ENCODE peak calls at places on chromosomes 13 and 19, in nine cellular contexts. One of them, this sample, is unnamed.

GRCh38 chr13:113291997-113292862 is 4.8 kb upstream of the LAMP1 start:
- DNase-seq in body of pancreas: peak; percentile 38
- DNase-seq in stomach: no peak
- DNase-seq in neural crest cell: peak; percentile 23
- DNase-seq in breast epithelium: no peak
- DNase-seq in retinal pigment epithelial cell: no peak
- DNase-seq in astrocyte of the spinal cord: peak; percentile 6
- DNase-seq in uterus: no peak
- DNase-seq in ovary: no peak
- DNase-seq in this sample: no peak

GRCh38 chr19:6947745-6948144 is 60.4 kb downstream of the ADGRE1 start:
- DNase-seq in body of pancreas: no peak
- DNase-seq in stomach: no peak
- DNase-seq in neural crest cell: no peak
- DNase-seq in breast epithelium: no peak
- DNase-seq in retinal pigment epithelial cell: no peak
- DNase-seq in astrocyte of the spinal cord: no peak
- DNase-seq in uterus: no peak
- DNase-seq in ovary: no peak
- DNase-seq in this sample: no peak

GRCh38 chr19:39146091-39146490 is 20.5 kb downstream of the PAK4 start:
- DNase-seq in body of pancreas: no peak
- DNase-seq in stomach: no peak
- DNase-seq in neural crest cell: no peak
- DNase-seq in breast epithelium: no peak
- DNase-seq in retinal pigment epithelial cell: no peak
- DNase-seq in astrocyte of the spinal cord: no peak
- DNase-seq in uterus: no peak
- DNase-seq in ovary: no peak
- DNase-seq in this sample: no peak

GRCh38 chr13:52461265-52461664 is 6.0 kb downstream of the CKAP2 start:
- DNase-seq in body of pancreas: no peak
- DNase-seq in stomach: no peak
- DNase-seq in neural crest cell: no peak
- DNase-seq in breast epithelium: no peak
- DNase-seq in retinal pigment epithelial cell: no peak
- DNase-seq in astrocyte of the spinal cord: no peak
- DNase-seq in uterus: no peak
- DNase-seq in ovary: no peak
- DNase-seq in this sample: no peak

GRCh38 chr13:66578305-66578704 is 651.8 kb downstream of the PCDH9 start:
- DNase-seq in body of pancreas: no peak
- DNase-seq in stomach: no peak
- DNase-seq in neural crest cell: no peak
- DNase-seq in breast epithelium: no peak
- DNase-seq in retinal pigment epithelial cell: no peak
- DNase-seq in astrocyte of the spinal cord: peak; percentile 20
- DNase-seq in uterus: no peak
- DNase-seq in ovary: no peak
- DNase-seq in this sample: no peak

GRCh38 chr13:51723529-51723928 is 80.4 kb downstream of the DHRS12 start:
- DNase-seq in body of pancreas: no peak
- DNase-seq in stomach: no peak
- DNase-seq in neural crest cell: no peak
- DNase-seq in breast epithelium: no peak
- DNase-seq in retinal pigment epithelial cell: no peak
- DNase-seq in astrocyte of the spinal cord: no peak
- DNase-seq in uterus: no peak
- DNase-seq in ovary: no peak
- DNase-seq in this sample: no peak

GRCh38 chr19:23075031-23075733 is 41.6 kb upstream of the ZNF730 start:
- DNase-seq in body of pancreas: peak; percentile 28
- DNase-seq in stomach: no peak
- DNase-seq in neural crest cell: peak; percentile 76
- DNase-seq in breast epithelium: no peak
- DNase-seq in retinal pigment epithelial cell: peak; percentile 52
- DNase-seq in astrocyte of the spinal cord: peak; percentile 78
- DNase-seq in uterus: peak; percentile 39
- DNase-seq in ovary: peak; percentile 76
- DNase-seq in this sample: no peak

GRCh38 chr13:51729853-51730553 is 74.0 kb downstream of the DHRS12 start:
- DNase-seq in body of pancreas: peak; percentile 60
- DNase-seq in stomach: no peak
- DNase-seq in neural crest cell: no peak
- DNase-seq in breast epithelium: no peak
- DNase-seq in retinal pigment epithelial cell: no peak
- DNase-seq in astrocyte of the spinal cord: peak; percentile 92
- DNase-seq in uterus: peak; percentile 75
- DNase-seq in ovary: peak; percentile 52
- DNase-seq in this sample: no peak

GRCh38 chr13:107450931-107451330 is 764.4 kb downstream of the LIG4 start:
- DNase-seq in body of pancreas: no peak
- DNase-seq in stomach: no peak
- DNase-seq in neural crest cell: no peak
- DNase-seq in breast epithelium: no peak
- DNase-seq in retinal pigment epithelial cell: no peak
- DNase-seq in astrocyte of the spinal cord: peak; percentile 99
- DNase-seq in uterus: peak; percentile 26
- DNase-seq in ovary: peak; percentile 36
- DNase-seq in this sample: no peak

GRCh38 chr19:38592940-38593339 is 24.8 kb downstream of the MAP4K1 start:
- DNase-seq in body of pancreas: no peak
- DNase-seq in stomach: no peak
- DNase-seq in neural crest cell: no peak
- DNase-seq in breast epithelium: no peak
- DNase-seq in retinal pigment epithelial cell: no peak
- DNase-seq in astrocyte of the spinal cord: no peak
- DNase-seq in uterus: no peak
- DNase-seq in ovary: no peak
- DNase-seq in this sample: no peak

GRCh38 chr13:24087611-24088235 is 72.8 kb upstream of the SPATA13 start:
- DNase-seq in body of pancreas: peak; percentile 80
- DNase-seq in stomach: peak; percentile 87
- DNase-seq in neural crest cell: no peak
- DNase-seq in breast epithelium: no peak
- DNase-seq in retinal pigment epithelial cell: no peak
- DNase-seq in astrocyte of the spinal cord: no peak
- DNase-seq in uterus: peak; percentile 41
- DNase-seq in ovary: peak; percentile 59
- DNase-seq in this sample: no peak

GRCh38 chr19:2477732-2478191 is 1.8 kb downstream of the GADD45B start:
- DNase-seq in body of pancreas: no peak
- DNase-seq in stomach: no peak
- DNase-seq in neural crest cell: no peak
- DNase-seq in breast epithelium: no peak
- DNase-seq in retinal pigment epithelial cell: no peak
- DNase-seq in astrocyte of the spinal cord: peak; percentile 64
- DNase-seq in uterus: peak; percentile 40
- DNase-seq in ovary: no peak
- DNase-seq in this sample: peak; percentile 45

GRCh38 chr13:42477588-42478190 is 96.3 kb upstream of the TNFSF11 start:
- DNase-seq in body of pancreas: peak; percentile 10
- DNase-seq in stomach: no peak
- DNase-seq in neural crest cell: no peak
- DNase-seq in breast epithelium: no peak
- DNase-seq in retinal pigment epithelial cell: no peak
- DNase-seq in astrocyte of the spinal cord: peak; percentile 19
- DNase-seq in uterus: no peak
- DNase-seq in ovary: no peak
- DNase-seq in this sample: no peak

GRCh38 chr19:23262892-23263291 is 12.7 kb upstream of the ZNF724 start:
- DNase-seq in body of pancreas: no peak
- DNase-seq in stomach: no peak
- DNase-seq in neural crest cell: no peak
- DNase-seq in breast epithelium: no peak
- DNase-seq in retinal pigment epithelial cell: no peak
- DNase-seq in astrocyte of the spinal cord: no peak
- DNase-seq in uterus: no peak
- DNase-seq in ovary: no peak
- DNase-seq in this sample: no peak

GRCh38 chr19:16200038-16200775 is 2.5 kb downstream of the AP1M1 start:
- DNase-seq in body of pancreas: no peak
- DNase-seq in stomach: no peak
- DNase-seq in neural crest cell: no peak
- DNase-seq in breast epithelium: no peak
- DNase-seq in retinal pigment epithelial cell: no peak
- DNase-seq in astrocyte of the spinal cord: no peak
- DNase-seq in uterus: no peak
- DNase-seq in ovary: no peak
- DNase-seq in this sample: no peak

GRCh38 chr19:12785431-12786011 is 5.8 kb upstream of the JUNB start:
- DNase-seq in body of pancreas: peak; percentile 65
- DNase-seq in stomach: no peak
- DNase-seq in neural crest cell: no peak
- DNase-seq in breast epithelium: no peak
- DNase-seq in retinal pigment epithelial cell: no peak
- DNase-seq in astrocyte of the spinal cord: no peak
- DNase-seq in uterus: no peak
- DNase-seq in ovary: peak; percentile 36
- DNase-seq in this sample: no peak
- TF ChIP-seq CTCF in body of pancreas: no peak
- TF ChIP-seq CTCF in stomach: no peak
- TF ChIP-seq CTCF in neural crest cell: no peak
- TF ChIP-seq CTCF in breast epithelium: no peak
- TF ChIP-seq CTCF in retinal pigment epithelial cell: no peak
- TF ChIP-seq CTCF in astrocyte of the spinal cord: no peak
- TF ChIP-seq CTCF in uterus: no peak
- TF ChIP-seq CTCF in ovary: no peak
- TF ChIP-seq CTCF in this sample: no peak

DNA sequence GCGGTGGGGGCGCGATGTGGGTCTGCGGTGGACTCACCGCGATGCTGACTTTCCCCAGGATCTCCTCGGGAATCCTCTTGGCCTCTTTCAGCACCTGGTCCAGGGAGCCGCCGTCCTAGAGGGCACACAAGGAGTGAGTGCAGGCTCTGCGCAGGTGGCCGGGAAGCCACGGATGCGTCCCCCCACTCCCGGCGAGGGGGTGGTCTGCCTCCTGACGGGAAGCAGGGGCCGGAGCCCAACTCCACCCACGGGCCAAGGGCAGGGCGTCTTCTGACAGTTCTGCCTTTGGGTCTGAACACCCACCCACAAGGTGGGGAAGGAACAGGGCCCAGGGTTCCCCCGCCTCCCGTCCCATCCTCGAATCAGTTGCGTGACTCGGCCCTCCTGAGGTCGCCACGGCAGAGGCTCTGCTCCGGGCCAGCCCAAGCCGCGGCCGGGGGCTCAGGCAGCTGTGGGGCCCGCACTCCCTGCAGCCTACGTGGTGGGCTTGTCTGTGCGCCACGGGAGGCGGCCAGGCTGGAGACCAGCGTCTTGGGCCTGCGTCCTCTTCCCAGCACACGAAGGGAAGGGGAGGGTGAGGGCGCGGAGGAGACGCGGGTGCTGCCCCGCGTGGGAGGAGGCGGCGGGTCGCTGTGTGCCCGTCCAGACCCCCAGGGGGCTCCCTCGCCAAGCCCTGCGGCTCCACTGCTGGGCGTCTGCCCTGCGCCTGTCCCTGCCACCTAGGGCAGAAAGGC is 21.4 kb downstream of the MAP2K2 start:
- DNase-seq in body of pancreas: no peak
- DNase-seq in stomach: no peak
- DNase-seq in neural crest cell: no peak
- DNase-seq in breast epithelium: no peak
- DNase-seq in retinal pigment epithelial cell: no peak
- DNase-seq in astrocyte of the spinal cord: no peak
- DNase-seq in uterus: no peak
- DNase-seq in ovary: no peak
- DNase-seq in this sample: no peak
- TF ChIP-seq CTCF in body of pancreas: no peak
- TF ChIP-seq CTCF in stomach: no peak
- TF ChIP-seq CTCF in neural crest cell: no peak
- TF ChIP-seq CTCF in breast epithelium: no peak
- TF ChIP-seq CTCF in retinal pigment epithelial cell: no peak
- TF ChIP-seq CTCF in astrocyte of the spinal cord: no peak
- TF ChIP-seq CTCF in uterus: no peak
- TF ChIP-seq CTCF in ovary: no peak
- TF ChIP-seq CTCF in this sample: no peak

GRCh38 chr19:11984986-11985385 is 20.1 kb downstream of the ZNF763 start:
- DNase-seq in body of pancreas: no peak
- DNase-seq in stomach: no peak
- DNase-seq in neural crest cell: peak; percentile 20
- DNase-seq in breast epithelium: no peak
- DNase-seq in retinal pigment epithelial cell: no peak
- DNase-seq in astrocyte of the spinal cord: no peak
- DNase-seq in uterus: no peak
- DNase-seq in ovary: no peak
- DNase-seq in this sample: no peak
- TF ChIP-seq CTCF in body of pancreas: no peak
- TF ChIP-seq CTCF in stomach: no peak
- TF ChIP-seq CTCF in neural crest cell: peak; percentile 41
- TF ChIP-seq CTCF in breast epithelium: no peak
- TF ChIP-seq CTCF in retinal pigment epithelial cell: no peak
- TF ChIP-seq CTCF in astrocyte of the spinal cord: no peak
- TF ChIP-seq CTCF in uterus: no peak
- TF ChIP-seq CTCF in ovary: no peak
- TF ChIP-seq CTCF in this sample: no peak

GRCh38 chr19:41575998-41576397 is at the start of gene CEACAM21:
- DNase-seq in body of pancreas: peak; percentile 66
- DNase-seq in stomach: peak; percentile 45
- DNase-seq in neural crest cell: no peak
- DNase-seq in breast epithelium: no peak
- DNase-seq in retinal pigment epithelial cell: no peak
- DNase-seq in astrocyte of the spinal cord: no peak
- DNase-seq in uterus: peak; percentile 27
- DNase-seq in ovary: no peak
- DNase-seq in this sample: peak; percentile 52
- TF ChIP-seq CTCF in body of pancreas: no peak
- TF ChIP-seq CTCF in stomach: no peak
- TF ChIP-seq CTCF in neural crest cell: no peak
- TF ChIP-seq CTCF in breast epithelium: no peak
- TF ChIP-seq CTCF in retinal pigment epithelial cell: no peak
- TF ChIP-seq CTCF in astrocyte of the spinal cord: no peak
- TF ChIP-seq CTCF in uterus: no peak
- TF ChIP-seq CTCF in ovary: no peak
- TF ChIP-seq CTCF in this sample: no peak

GRCh38 chr19:29315566-29315965 is 102.6 kb upstream of the UQCRFS1 start:
- DNase-seq in body of pancreas: no peak
- DNase-seq in stomach: no peak
- DNase-seq in neural crest cell: no peak
- DNase-seq in breast epithelium: no peak
- DNase-seq in retinal pigment epithelial cell: no peak
- DNase-seq in astrocyte of the spinal cord: no peak
- DNase-seq in uterus: no peak
- DNase-seq in ovary: no peak
- DNase-seq in this sample: no peak

GRCh38 chr19:29309637-29310036 is 96.7 kb upstream of the UQCRFS1 start:
- DNase-seq in body of pancreas: no peak
- DNase-seq in stomach: no peak
- DNase-seq in neural crest cell: no peak
- DNase-seq in breast epithelium: no peak
- DNase-seq in retinal pigment epithelial cell: no peak
- DNase-seq in astrocyte of the spinal cord: no peak
- DNase-seq in uterus: no peak
- DNase-seq in ovary: no peak
- DNase-seq in this sample: no peak

GRCh38 chr19:29308977-29309520 is 96.1 kb upstream of the UQCRFS1 start:
- DNase-seq in body of pancreas: no peak
- DNase-seq in stomach: no peak
- DNase-seq in neural crest cell: no peak
- DNase-seq in breast epithelium: no peak
- DNase-seq in retinal pigment epithelial cell: no peak
- DNase-seq in astrocyte of the spinal cord: no peak
- DNase-seq in uterus: no peak
- DNase-seq in ovary: no peak
- DNase-seq in this sample: no peak

GRCh38 chr19:29311391-29311790 is 98.4 kb upstream of the UQCRFS1 start:
- DNase-seq in body of pancreas: no peak
- DNase-seq in stomach: no peak
- DNase-seq in neural crest cell: no peak
- DNase-seq in breast epithelium: no peak
- DNase-seq in retinal pigment epithelial cell: no peak
- DNase-seq in astrocyte of the spinal cord: no peak
- DNase-seq in uterus: no peak
- DNase-seq in ovary: no peak
- DNase-seq in this sample: no peak
- TF ChIP-seq CTCF in body of pancreas: no peak
- TF ChIP-seq CTCF in stomach: no peak
- TF ChIP-seq CTCF in neural crest cell: no peak
- TF ChIP-seq CTCF in breast epithelium: no peak
- TF ChIP-seq CTCF in retinal pigment epithelial cell: no peak
- TF ChIP-seq CTCF in astrocyte of the spinal cord: no peak
- TF ChIP-seq CTCF in uterus: no peak
- TF ChIP-seq CTCF in ovary: no peak
- TF ChIP-seq CTCF in this sample: no peak

This sample was measured in activated B cell treated with CpG ODN at 0.5 μM for 24 hours.